ENCODE peak calls at places on chromosomes 16 and 17, in ten cellular contexts. W is AG09309; F is AG08395; K is mammary epithelial cell; T is HuH-7; O is activated T-cell treated with anti-CD3 and anti-CD28 coated beads for 48 hours; B is fibroblast of the aortic adventitia; U is activated CD8-positive, alpha-beta memory T cell treated with anti-CD3 and anti-CD28 coated beads, Interleukin-2, amount 50 U/mL, for 48 hours; C is GM13976; Z is amygdala. Y is an unnamed sample.

GRCh38 chr16:86580063-86580797 is 1.9 kb downstream of the FOXL1 start:
- DNase-seq in W (no peak), F (no peak), K (no peak), T (no peak), O (no peak), B (no peak), U (no peak), C (no peak), Z (no peak), Y (no peak)

GRCh38 chr16:58022601-58023371 is 2.8 kb upstream of the MMP15 start:
- DNase-seq in W (peak; percentile 48), F (peak; percentile 84), K (peak; percentile 30), T (no peak), O (no peak), B (peak; percentile 72), U (no peak), C (no peak), Z (no peak), Y (peak; percentile 62)

GRCh38 chr17:57975044-57975443 is 13.0 kb downstream of the VEZF1 start:
- DNase-seq in W (no peak), F (no peak), K (no peak), T (peak; percentile 40), O (no peak), B (peak; percentile 57), U (no peak), C (no peak), Z (no peak), Y (no peak)

GRCh38 chr16:48354877-48355585 is 30.2 kb downstream of the SIAH1 start:
- DNase-seq in W (no peak), F (no peak), K (no peak), T (no peak), O (no peak), B (no peak), U (no peak), C (no peak), Z (no peak), Y (no peak)

GRCh38 chr17:17928422-17929386 is 43.5 kb downstream of the TOM1L2 start:
- DNase-seq in W (no peak), F (no peak), K (no peak), T (no peak), O (no peak), B (peak; percentile 69), U (no peak), C (no peak), Z (peak; percentile 29), Y (no peak)

GRCh38 chr17:65173284-65173793 is 36.2 kb downstream of the RGS9 start:
- DNase-seq in W (no peak), F (no peak), K (no peak), T (no peak), O (peak; percentile 61), B (peak; percentile 21), U (peak; percentile 81), C (no peak), Z (peak; percentile 22), Y (peak; percentile 51)

GRCh38 chr16:642189-643049 is 791 bp downstream of the MCRIP2 start:
- DNase-seq in W (no peak), F (peak; percentile 26), K (no peak), T (peak; percentile 44), O (peak; percentile 46), B (no peak), U (peak; percentile 71), C (peak; percentile 74), Z (peak; percentile 43), Y (no peak)

GRCh38 chr17:73308017-73308823 is 3.6 kb downstream of the CDC42EP4 start:
- DNase-seq in W (no peak), F (peak; percentile 51), K (peak; percentile 85), T (peak; percentile 76), O (no peak), B (peak; percentile 98), U (no peak), C (no peak), Z (no peak), Y (peak; percentile 92)

GRCh38 chr16:67227567-67227921 is 614 bp downstream of the TMEM208 start:
- DNase-seq in W (no peak), F (no peak), K (no peak), T (no peak), O (no peak), B (no peak), U (no peak), C (no peak), Z (no peak), Y (no peak)

GRCh38 chr16:53619247-53619646 is 84.4 kb downstream of the RPGRIP1L start:
- DNase-seq in W (no peak), F (no peak), K (no peak), T (no peak), O (no peak), B (no peak), U (no peak), C (no peak), Z (no peak), Y (no peak)

GRCh38 chr17:78762007-78762406 is 20.1 kb downstream of the CYTH1 start:
- DNase-seq in W (no peak), F (no peak), K (no peak), T (no peak), O (no peak), B (peak; percentile 22), U (no peak), C (no peak), Z (no peak), Y (no peak)

GRCh38 chr17:27544350-27545131 is 86.4 kb upstream of the LGALS9 start:
- DNase-seq in W (no peak), F (no peak), K (peak; percentile 54), T (no peak), O (peak; percentile 75), B (no peak), U (peak; percentile 86), C (peak; percentile 86), Z (no peak), Y (no peak)

GRCh38 chr16:30924086-30924714 is 828 bp downstream of the FBXL19 start:
- DNase-seq in W (no peak), F (no peak), K (no peak), T (no peak), O (no peak), B (no peak), U (no peak), C (peak; percentile 62), Z (peak; percentile 60), Y (no peak)

GRCh38 chr16:3766177-3766576 is 48.9 kb upstream of the TRAP1 start:
- DNase-seq in W (no peak), F (no peak), K (no peak), T (no peak), O (no peak), B (no peak), U (no peak), C (no peak), Z (no peak), Y (no peak)

GRCh38 chr17:4509402-4509801 is 10.7 kb downstream of the SPNS2 start:
- DNase-seq in W (no peak), F (no peak), K (no peak), T (no peak), O (no peak), B (no peak), U (no peak), C (peak; percentile 68), Z (no peak), Y (no peak)

GRCh38 chr17:30926516-30926915 is 4.8 kb downstream of the ADAP2 start:
- DNase-seq in W (no peak), F (no peak), K (peak; percentile 41), T (no peak), O (no peak), B (no peak), U (no peak), C (peak; percentile 50), Z (no peak), Y (no peak)

GRCh38 chr17:66310528-66311148 is 8.2 kb downstream of the PRKCA start:
- DNase-seq in W (no peak), F (no peak), K (no peak), T (no peak), O (no peak), B (no peak), U (no peak), C (no peak), Z (no peak), Y (no peak)

GRCh38 chr17:66541461-66542182 is 239.2 kb downstream of the PRKCA start:
- DNase-seq in W (peak; percentile 82), F (no peak), K (peak; percentile 74), T (no peak), O (no peak), B (peak; percentile 56), U (no peak), C (peak; percentile 45), Z (no peak), Y (peak; percentile 87)

GRCh38 chr17:57988301-57989010 is 402 bp upstream of the VEZF1 start:
- DNase-seq in W (no peak), F (peak; percentile 86), K (peak; percentile 51), T (peak; percentile 75), O (no peak), B (peak; percentile 59), U (no peak), C (peak; percentile 90), Z (peak; percentile 72), Y (peak; percentile 50)

GRCh38 chr17:79960788-79961522 is 74.7 kb downstream of the TBC1D16 start:
- DNase-seq in W (no peak), F (no peak), K (peak; percentile 23), T (no peak), O (no peak), B (no peak), U (no peak), C (no peak), Z (no peak), Y (peak; percentile 11)

GRCh38 chr16:57503366-57503765 is 17.1 kb upstream of the DOK4 start:
- DNase-seq in W (no peak), F (no peak), K (peak; percentile 6), T (no peak), O (no peak), B (no peak), U (no peak), C (no peak), Z (no peak), Y (no peak)

GRCh38 chr16:48535369-48535787 is 74.6 kb downstream of the N4BP1 start:
- DNase-seq in W (no peak), F (no peak), K (no peak), T (no peak), O (no peak), B (no peak), U (no peak), C (peak; percentile 22), Z (no peak), Y (no peak)

GRCh38 chr16:17261197-17261858 is 209.4 kb downstream of the XYLT1 start:
- DNase-seq in W (no peak), F (no peak), K (no peak), T (no peak), O (no peak), B (no peak), U (no peak), C (peak; percentile 45), Z (no peak), Y (no peak)

GRCh38 chr17:48081858-48082257 is 19.4 kb downstream of the CBX1 start:
- DNase-seq in W (no peak), F (no peak), K (no peak), T (no peak), O (no peak), B (no peak), U (no peak), C (no peak), Z (no peak), Y (no peak)

GRCh38 chr16:50196736-50197135 is 43.6 kb downstream of the TENT4B start:
- DNase-seq in W (no peak), F (no peak), K (peak; percentile 61), T (no peak), O (no peak), B (no peak), U (no peak), C (no peak), Z (no peak), Y (no peak)